ENCODE peak calls at places on chromosomes 3 and 15, in five cellular contexts. A is uterus, D is Peyer's patch, R is left ventricle myocardium inferior, Y is astrocyte. K is an unnamed sample. For H3K4me1, the result is how much of the 10 kb centered on the place peaks cover.

GRCh38 chr15:66707310-66708160 is 5.5 kb downstream of the SMAD6 start:
- DNase-seq in A (peak), D (peak), R (peak), Y (peak), K (no peak)

GRCh38 chr15:39261397-39261796 is 319.5 kb upstream of the THBS1 start:
- DNase-seq in A (no peak), D (no peak), R (no peak), Y (no peak), K (no peak)

GRCh38 chr15:40914013-40914412 is 15.1 kb upstream of the DLL4 start:
- DNase-seq in A (no peak), D (no peak), R (no peak), Y (no peak), K (no peak)

GRCh38 chr3:38842266-38842965 is 26.4 kb upstream of the SCN10A start:
- DNase-seq in A (no peak), D (no peak), R (no peak), Y (no peak), K (no peak)

GRCh38 chr15:98347866-98348265 is 300.5 kb upstream of the IGF1R start:
- DNase-seq in A (no peak), D (no peak), R (no peak), Y (no peak), K (no peak)

GRCh38 chr3:101204246-101204645 is 116.1 kb downstream of the IMPG2 start:
- DNase-seq in A (no peak), D (no peak), R (no peak), Y (no peak), K (peak)

GRCh38 chr3:31094048-31094447 is 199.6 kb upstream of the GADL1 start:
- DNase-seq in A (no peak), D (no peak), R (no peak), Y (no peak), K (no peak)

GRCh38 chr3:99172736-99173657 is 271.5 kb upstream of the DCBLD2 start:
- DNase-seq in A (no peak), D (peak), R (no peak), Y (peak), K (peak)

GRCh38 chr15:83956887-83957286 is 278.7 kb upstream of the GOLGA6L4 start:
- DNase-seq in A (no peak), D (no peak), R (no peak), Y (no peak), K (no peak)

GRCh38 chr3:47976135-47976758 is 40.0 kb downstream of the MAP4 start:
- DNase-seq in A (no peak), D (no peak), R (no peak), Y (no peak), K (no peak)

GRCh38 chr15:57867970-57868791 is 161.7 kb downstream of the POLR2M start:
- DNase-seq in A (no peak), D (no peak), R (no peak), Y (no peak), K (no peak)

GRCh38 chr15:50764331-50765201 is 940 bp downstream of the SPPL2A start:
- DNase-seq in A (no peak), D (no peak), R (no peak), Y (no peak), K (no peak)

GRCh38 chr15:81254277-81255265 is 57.9 kb downstream of the IL16 start:
- DNase-seq in A (no peak), D (no peak), R (no peak), Y (no peak), K (no peak)

GRCh38 chr3:141201122-141201521 is 30.5 kb upstream of the PXYLP1 start:
- DNase-seq in A (no peak), D (no peak), R (no peak), Y (no peak), K (no peak)

GRCh38 chr3:97967966-97968365 is 4.3 kb downstream of the RIOX2 start:
- DNase-seq in A (no peak), D (no peak), R (no peak), Y (no peak), K (no peak)

GRCh38 chr15:77571741-77572140 is 61.0 kb downstream of the LINGO1 start:
- DNase-seq in A (no peak), D (no peak), R (no peak), Y (no peak), K (no peak)

GRCh38 chr15:93131485-93132075 is 42.6 kb upstream of the RGMA start:
- DNase-seq in A (no peak), D (no peak), R (no peak), Y (no peak), K (no peak)

GRCh38 chr15:101502572-101503295 is 13.2 kb upstream of the PCSK6 start:
- DNase-seq in A (no peak), D (no peak), R (no peak), Y (no peak), K (no peak)

GRCh38 chr15:51494411-51495314 is 127.9 kb downstream of the DMXL2 start:
- DNase-seq in A (no peak), D (no peak), R (no peak), Y (peak), K (no peak)

GRCh38 chr3:129867506-129868124 is 25.9 kb downstream of the TMCC1 start:
- DNase-seq in A (no peak), D (no peak), R (no peak), Y (no peak), K (no peak)

GRCh38 chr3:65666426-65667091 is 372.2 kb downstream of the MAGI1 start:
- DNase-seq in A (no peak), D (no peak), R (no peak), Y (peak), K (peak)

GRCh38 chr3:110253794-110254193 is 817.8 kb upstream of the NECTIN3 start:
- DNase-seq in A (no peak), D (no peak), R (no peak), Y (no peak), K (no peak)

GRCh38 chr15:41486286-41486685 is 7.4 kb upstream of the ITPKA start:
- DNase-seq in A (no peak), D (no peak), R (no peak), Y (no peak), K (no peak)

GRCh38 chr15:31440754-31441298 is 114.2 kb downstream of the KLF13 start:
- DNase-seq in A (peak), D (peak), R (peak), Y (no peak), K (no peak)

GRCh38 chr15:72179950-72180581 is 17.5 kb downstream of the GRAMD2A start:
- DNase-seq in A (no peak), D (peak), R (no peak), Y (no peak), K (no peak)

GRCh38 chr3:151278223-151278622 is at the start of gene P2RY14:
- DNase-seq in A (no peak), D (no peak), R (no peak), Y (no peak), K (no peak)

GRCh38 chr3:101255441-101255840 is 64.9 kb downstream of the IMPG2 start:
- DNase-seq in A (no peak), D (no peak), R (no peak), Y (no peak), K (no peak)

GRCh38 chr3:128620268-128620691 is 30.3 kb downstream of the RPN1 start:
- DNase-seq in A (no peak), D (no peak), R (no peak), Y (no peak), K (no peak)

GRCh38 chr3:26104856-26105255 is 315.0 kb downstream of the OXSM start:
- DNase-seq in A (no peak), D (no peak), R (no peak), Y (no peak), K (no peak)

GRCh38 chr15:99197861-99198260 is 51.5 kb downstream of the TTC23 start:
- DNase-seq in A (no peak), D (no peak), R (no peak), Y (peak), K (peak)

GRCh38 chr3:130609166-130609574 is 92.2 kb downstream of the COL6A6 start:
- DNase-seq in A (peak), D (no peak), R (peak), Y (peak), K (no peak)

GRCh38 chr3:107963581-107963980 is 127.2 kb downstream of the CD47 start:
- DNase-seq in A (no peak), D (no peak), R (no peak), Y (no peak), K (no peak)

DNA sequence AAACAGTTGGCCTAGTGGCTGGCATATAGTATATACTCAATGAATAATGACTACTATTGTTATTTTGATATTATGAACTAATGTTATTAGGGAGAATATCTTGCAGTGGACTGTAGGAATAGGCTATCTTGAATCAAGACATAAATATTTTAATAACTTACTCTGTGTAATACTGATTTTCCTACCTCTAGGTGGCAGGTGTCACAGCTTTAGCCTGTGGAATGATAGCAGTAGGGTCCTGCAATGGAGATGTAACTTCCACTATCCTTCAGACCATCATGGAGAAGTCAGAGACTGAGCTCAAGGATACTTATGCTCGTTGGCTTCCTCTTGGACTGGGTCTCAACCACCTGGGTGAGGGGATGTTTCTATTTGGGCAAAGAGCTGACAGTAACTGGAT is 6.5 kb downstream of the PSMD2 start:
- DNase-seq in A (no peak), D (no peak), R (no peak), Y (no peak), K (no peak)
- TF ChIP-seq CTCF in A (peak), D (no peak), R (peak), Y (peak), K (peak)

GRCh38 chr3:15797600-15798303 is at the start of gene ANKRD28:
- DNase-seq in A (no peak), D (no peak), R (no peak), Y (peak), K (peak)
- H3K4me1 ChIP-seq in A (under half), D (under half), R (under half), Y (under half), K (under half)

GRCh38 chr3:112730210-112730609 is 89.3 kb upstream of the CCDC80 start:
- DNase-seq in A (no peak), D (no peak), R (no peak), Y (no peak), K (no peak)
- TF ChIP-seq CTCF in A (no peak), D (no peak), R (no peak), Y (no peak), K (peak)

GRCh38 chr3:172065534-172065933 is 26.2 kb downstream of the FNDC3B start:
- DNase-seq in A (no peak), D (no peak), R (no peak), Y (peak), K (no peak)
- H3K4me1 ChIP-seq in A (under half), D (half or more), R (half or more), Y (under half), K (under half)

GRCh38 chr3:173538410-173538809 is 140.9 kb downstream of the NLGN1 start:
- DNase-seq in A (no peak), D (no peak), R (no peak), Y (no peak), K (no peak)
- TF ChIP-seq CTCF in A (no peak), D (no peak), R (no peak), Y (peak), K (peak)

DNA sequence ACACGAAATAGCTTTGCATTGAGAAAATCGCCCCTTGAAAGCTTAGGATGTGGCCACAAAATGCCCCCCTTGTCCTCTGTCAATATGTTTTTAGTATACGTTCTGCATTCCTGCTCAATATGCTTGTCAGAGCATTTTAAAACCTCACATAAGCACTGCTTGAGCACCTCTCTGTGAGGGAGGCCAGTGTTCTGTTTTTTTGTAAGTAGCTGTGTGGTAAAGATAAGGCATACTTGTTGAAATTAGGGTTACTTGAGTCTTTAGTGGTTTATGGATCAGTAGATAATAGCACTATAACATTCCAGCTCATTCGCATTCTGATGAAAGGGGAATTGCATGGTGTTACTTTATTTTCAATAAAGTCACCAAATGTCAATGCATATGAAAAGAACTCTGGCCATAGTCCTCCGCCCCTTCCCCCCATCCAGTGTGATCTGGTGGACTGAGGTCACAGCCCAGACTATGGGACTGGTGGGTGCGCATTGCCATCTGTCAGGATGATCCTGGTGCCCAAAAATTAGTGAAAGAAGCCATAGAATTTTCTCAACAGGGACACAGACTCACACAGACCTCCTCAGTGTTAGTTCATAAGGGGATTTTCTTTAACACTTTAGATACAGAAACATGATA is 33.1 kb downstream of the IL1RAP start:
- DNase-seq in A (no peak), D (no peak), R (no peak), Y (no peak), K (no peak)
- H3K4me1 ChIP-seq in A (under half), D (under half), R (under half), Y (under half), K (under half)

K was measured in foreskin keratinocyte.